ENCODE peak calls at places on chromosome X, in eight cellular contexts. One of them, this sample, is unnamed.

GRCh38 chrX:16836371-16836770 is 33.8 kb downstream of the RBBP7 start:
- DNase-seq in T1000: no peak
- DNase-seq in GM10248: no peak
- DNase-seq in RWPE1: no peak
- DNase-seq in NCI-H1105: no peak
- DNase-seq in activated CD8-positive, alpha-beta memory T cell treated with anti-CD3 and anti-CD28 coated beads, Interleukin-2, amount 50 U/mL, for 4 hours: no peak
- DNase-seq in GM12865: peak; percentile 56
- DNase-seq in A172: peak; percentile 15
- DNase-seq in this sample: peak; percentile 29

GRCh38 chrX:126300401-126300800 is 134.3 kb upstream of the DCAF12L2 start:
- DNase-seq in T1000: no peak
- DNase-seq in GM10248: no peak
- DNase-seq in RWPE1: no peak
- DNase-seq in NCI-H1105: no peak
- DNase-seq in activated CD8-positive, alpha-beta memory T cell treated with anti-CD3 and anti-CD28 coated beads, Interleukin-2, amount 50 U/mL, for 4 hours: no peak
- DNase-seq in GM12865: no peak
- DNase-seq in A172: no peak
- DNase-seq in this sample: no peak

GRCh38 chrX:103780701-103781402 is 4.2 kb downstream of the PLP1 start:
- DNase-seq in T1000: no peak
- DNase-seq in GM10248: no peak
- DNase-seq in RWPE1: no peak
- DNase-seq in NCI-H1105: no peak
- DNase-seq in activated CD8-positive, alpha-beta memory T cell treated with anti-CD3 and anti-CD28 coated beads, Interleukin-2, amount 50 U/mL, for 4 hours: no peak
- DNase-seq in GM12865: no peak
- DNase-seq in A172: no peak
- DNase-seq in this sample: no peak

GRCh38 chrX:37347420-37347819 is 1.7 kb upstream of the PRRG1 start:
- DNase-seq in T1000: no peak
- DNase-seq in GM10248: no peak
- DNase-seq in RWPE1: no peak
- DNase-seq in NCI-H1105: no peak
- DNase-seq in activated CD8-positive, alpha-beta memory T cell treated with anti-CD3 and anti-CD28 coated beads, Interleukin-2, amount 50 U/mL, for 4 hours: no peak
- DNase-seq in GM12865: no peak
- DNase-seq in A172: peak; percentile 4
- DNase-seq in this sample: peak; percentile 71

GRCh38 chrX:116873678-116874077 is 410.9 kb upstream of the CT83 start:
- DNase-seq in T1000: no peak
- DNase-seq in GM10248: no peak
- DNase-seq in RWPE1: peak; percentile 59
- DNase-seq in NCI-H1105: no peak
- DNase-seq in activated CD8-positive, alpha-beta memory T cell treated with anti-CD3 and anti-CD28 coated beads, Interleukin-2, amount 50 U/mL, for 4 hours: no peak
- DNase-seq in GM12865: no peak
- DNase-seq in A172: no peak
- DNase-seq in this sample: peak; percentile 0

GRCh38 chrX:103889216-103889615 is 57.2 kb upstream of the RAB9B start:
- DNase-seq in T1000: no peak
- DNase-seq in GM10248: no peak
- DNase-seq in RWPE1: peak; percentile 34
- DNase-seq in NCI-H1105: no peak
- DNase-seq in activated CD8-positive, alpha-beta memory T cell treated with anti-CD3 and anti-CD28 coated beads, Interleukin-2, amount 50 U/mL, for 4 hours: no peak
- DNase-seq in GM12865: no peak
- DNase-seq in A172: no peak
- DNase-seq in this sample: no peak

GRCh38 chrX:12770440-12770839 is 20.8 kb upstream of the PRPS2 start:
- DNase-seq in T1000: no peak
- DNase-seq in GM10248: peak; percentile 27
- DNase-seq in RWPE1: peak; percentile 4
- DNase-seq in NCI-H1105: no peak
- DNase-seq in activated CD8-positive, alpha-beta memory T cell treated with anti-CD3 and anti-CD28 coated beads, Interleukin-2, amount 50 U/mL, for 4 hours: no peak
- DNase-seq in GM12865: peak; percentile 24
- DNase-seq in A172: no peak
- DNase-seq in this sample: no peak

GRCh38 chrX:84064164-84064563 is 123.8 kb downstream of the RPS6KA6 start:
- DNase-seq in T1000: no peak
- DNase-seq in GM10248: no peak
- DNase-seq in RWPE1: no peak
- DNase-seq in NCI-H1105: no peak
- DNase-seq in activated CD8-positive, alpha-beta memory T cell treated with anti-CD3 and anti-CD28 coated beads, Interleukin-2, amount 50 U/mL, for 4 hours: no peak
- DNase-seq in GM12865: no peak
- DNase-seq in A172: no peak
- DNase-seq in this sample: no peak

GRCh38 chrX:25601323-25601722 is 536.8 kb upstream of the MAGEB18 start:
- DNase-seq in T1000: no peak
- DNase-seq in GM10248: no peak
- DNase-seq in RWPE1: no peak
- DNase-seq in NCI-H1105: no peak
- DNase-seq in activated CD8-positive, alpha-beta memory T cell treated with anti-CD3 and anti-CD28 coated beads, Interleukin-2, amount 50 U/mL, for 4 hours: no peak
- DNase-seq in GM12865: no peak
- DNase-seq in A172: no peak
- DNase-seq in this sample: no peak

GRCh38 chrX:109967151-109967550 is 35.8 kb upstream of the TMEM164 start:
- DNase-seq in T1000: no peak
- DNase-seq in GM10248: no peak
- DNase-seq in RWPE1: no peak
- DNase-seq in NCI-H1105: no peak
- DNase-seq in activated CD8-positive, alpha-beta memory T cell treated with anti-CD3 and anti-CD28 coated beads, Interleukin-2, amount 50 U/mL, for 4 hours: no peak
- DNase-seq in GM12865: no peak
- DNase-seq in A172: no peak
- DNase-seq in this sample: no peak

GRCh38 chrX:154295664-154296310 is at the start of gene TKTL1:
- DNase-seq in T1000: no peak
- DNase-seq in GM10248: no peak
- DNase-seq in RWPE1: no peak
- DNase-seq in NCI-H1105: no peak
- DNase-seq in activated CD8-positive, alpha-beta memory T cell treated with anti-CD3 and anti-CD28 coated beads, Interleukin-2, amount 50 U/mL, for 4 hours: no peak
- DNase-seq in GM12865: no peak
- DNase-seq in A172: no peak
- DNase-seq in this sample: no peak

GRCh38 chrX:51894697-51895336 is 1.4 kb downstream of the MAGED1 start:
- DNase-seq in T1000: no peak
- DNase-seq in GM10248: peak; percentile 39
- DNase-seq in RWPE1: no peak
- DNase-seq in NCI-H1105: peak; percentile 38
- DNase-seq in activated CD8-positive, alpha-beta memory T cell treated with anti-CD3 and anti-CD28 coated beads, Interleukin-2, amount 50 U/mL, for 4 hours: peak; percentile 39
- DNase-seq in GM12865: peak; percentile 19
- DNase-seq in A172: no peak
- DNase-seq in this sample: no peak

GRCh38 chrX:18674417-18674787 is 2.5 kb upstream of the RS1 start:
- DNase-seq in T1000: no peak
- DNase-seq in GM10248: peak; percentile 22
- DNase-seq in RWPE1: no peak
- DNase-seq in NCI-H1105: peak; percentile 37
- DNase-seq in activated CD8-positive, alpha-beta memory T cell treated with anti-CD3 and anti-CD28 coated beads, Interleukin-2, amount 50 U/mL, for 4 hours: peak; percentile 17
- DNase-seq in GM12865: no peak
- DNase-seq in A172: no peak
- DNase-seq in this sample: no peak

GRCh38 chrX:48891402-48892288 is 5.9 kb downstream of the TIMM17B start:
- DNase-seq in T1000: peak; percentile 92
- DNase-seq in GM10248: peak; percentile 70
- DNase-seq in RWPE1: peak; percentile 69
- DNase-seq in NCI-H1105: peak; percentile 70
- DNase-seq in activated CD8-positive, alpha-beta memory T cell treated with anti-CD3 and anti-CD28 coated beads, Interleukin-2, amount 50 U/mL, for 4 hours: peak; percentile 69
- DNase-seq in GM12865: peak; percentile 81
- DNase-seq in A172: no peak
- DNase-seq in this sample: peak; percentile 87

GRCh38 chrX:15343075-15343476 is 7.8 kb upstream of the PIGA start:
- DNase-seq in T1000: no peak
- DNase-seq in GM10248: no peak
- DNase-seq in RWPE1: no peak
- DNase-seq in NCI-H1105: no peak
- DNase-seq in activated CD8-positive, alpha-beta memory T cell treated with anti-CD3 and anti-CD28 coated beads, Interleukin-2, amount 50 U/mL, for 4 hours: no peak
- DNase-seq in GM12865: no peak
- DNase-seq in A172: peak; percentile 37
- DNase-seq in this sample: peak; percentile 76

GRCh38 chrX:42832764-42833549 is 55.0 kb upstream of the PPP1R2C start:
- DNase-seq in T1000: no peak
- DNase-seq in GM10248: no peak
- DNase-seq in RWPE1: no peak
- DNase-seq in NCI-H1105: no peak
- DNase-seq in activated CD8-positive, alpha-beta memory T cell treated with anti-CD3 and anti-CD28 coated beads, Interleukin-2, amount 50 U/mL, for 4 hours: no peak
- DNase-seq in GM12865: no peak
- DNase-seq in A172: no peak
- DNase-seq in this sample: no peak

GRCh38 chrX:65706041-65706828 is 38.8 kb downstream of the MSN start:
- DNase-seq in T1000: peak; percentile 59
- DNase-seq in GM10248: peak; percentile 30
- DNase-seq in RWPE1: peak; percentile 53
- DNase-seq in NCI-H1105: no peak
- DNase-seq in activated CD8-positive, alpha-beta memory T cell treated with anti-CD3 and anti-CD28 coated beads, Interleukin-2, amount 50 U/mL, for 4 hours: peak; percentile 51
- DNase-seq in GM12865: peak; percentile 39
- DNase-seq in A172: peak; percentile 96
- DNase-seq in this sample: peak; percentile 13

GRCh38 chrX:92270936-92271655 is 491.9 kb downstream of the PCDH11X start:
- DNase-seq in T1000: no peak
- DNase-seq in GM10248: no peak
- DNase-seq in RWPE1: no peak
- DNase-seq in NCI-H1105: no peak
- DNase-seq in activated CD8-positive, alpha-beta memory T cell treated with anti-CD3 and anti-CD28 coated beads, Interleukin-2, amount 50 U/mL, for 4 hours: no peak
- DNase-seq in GM12865: no peak
- DNase-seq in A172: no peak
- DNase-seq in this sample: no peak

This sample was measured in trophoblast cell.